ENCODE peak calls at places on chromosomes 13 and 19, in nine cellular contexts. G is skeletal muscle cell; Y is stomach; M is neural crest cell; Z is stimulated activated CD8-positive, alpha-beta memory T cell treated with anti-CD3 and anti-CD28 coated beads, Interleukin-4, amount 100 ng/mL, for 24 hours; T is ELR; D is endodermal cell; R is activated naive CD8-positive, alpha-beta T cell treated with anti-CD3 and anti-CD28 coated beads, Interleukin-2, amount 50 U/mL, for 24 hours; N is endothelial cell. E is an unnamed sample.

GRCh38 chr19:40390084-40390742 is at the start of gene HIPK4:
- DNase-seq in G (no peak), Y (no peak), M (no peak), Z (no peak), T (no peak), D (no peak), R (no peak), N (no peak), E (no peak)

GRCh38 chr13:72458701-72459100 is 268.7 kb downstream of the MZT1 start:
- DNase-seq in G (peak), Y (no peak), M (no peak), Z (no peak), T (peak), D (no peak), R (no peak), N (no peak), E (no peak)

GRCh38 chr13:42999491-42999890 is 7.5 kb upstream of the EPSTI1 start:
- DNase-seq in G (no peak), Y (no peak), M (no peak), Z (no peak), T (no peak), D (no peak), R (no peak), N (no peak), E (no peak)

GRCh38 chr19:40633207-40633606 is 32.0 kb downstream of the LTBP4 start:
- DNase-seq in G (no peak), Y (no peak), M (no peak), Z (no peak), T (peak), D (no peak), R (no peak), N (no peak), E (no peak)

GRCh38 chr13:29774830-29775229 is 75.6 kb downstream of the UBL3 start:
- DNase-seq in G (no peak), Y (no peak), M (no peak), Z (no peak), T (no peak), D (no peak), R (no peak), N (no peak), E (no peak)

GRCh38 chr13:111152836-111153235 is 37.7 kb downstream of the ARHGEF7 start:
- DNase-seq in G (no peak), Y (no peak), M (no peak), Z (no peak), T (peak), D (no peak), R (no peak), N (no peak), E (no peak)

GRCh38 chr19:1947651-1948209 is 6.8 kb downstream of the CSNK1G2 start:
- DNase-seq in G (no peak), Y (no peak), M (no peak), Z (no peak), T (peak), D (no peak), R (no peak), N (no peak), E (no peak)

GRCh38 chr19:39765091-39766076 is 13.3 kb upstream of the LEUTX start:
- DNase-seq in G (peak), Y (peak), M (peak), Z (peak), T (peak), D (peak), R (peak), N (peak), E (peak)

GRCh38 chr19:6236310-6237291 is 43.2 kb downstream of the MLLT1 start:
- DNase-seq in G (no peak), Y (peak), M (no peak), Z (no peak), T (no peak), D (no peak), R (no peak), N (no peak), E (no peak)

GRCh38 chr19:15911599-15912237 is 13.8 kb upstream of the CYP4F2 start:
- DNase-seq in G (no peak), Y (peak), M (no peak), Z (no peak), T (no peak), D (no peak), R (no peak), N (no peak), E (no peak)

GRCh38 chr13:36888645-36889044 is 31.4 kb downstream of the SMAD9 start:
- DNase-seq in G (no peak), Y (no peak), M (no peak), Z (no peak), T (no peak), D (no peak), R (no peak), N (no peak), E (no peak)

GRCh38 chr13:104105418-104106355 is 1039.5 kb upstream of the SLC10A2 start:
- DNase-seq in G (no peak), Y (no peak), M (no peak), Z (no peak), T (no peak), D (no peak), R (no peak), N (no peak), E (no peak)

GRCh38 chr13:113397606-113398425 is 33.9 kb upstream of the GRTP1 start:
- DNase-seq in G (no peak), Y (no peak), M (no peak), Z (no peak), T (no peak), D (peak), R (no peak), N (no peak), E (peak)

GRCh38 chr19:46902402-46902766 is 41.6 kb downstream of the ARHGAP35 start:
- DNase-seq in G (no peak), Y (peak), M (no peak), Z (no peak), T (peak), D (peak), R (no peak), N (no peak), E (no peak)

GRCh38 chr19:28023064-28023463 is 1189.9 kb downstream of the UQCRFS1 start:
- DNase-seq in G (no peak), Y (no peak), M (no peak), Z (no peak), T (no peak), D (no peak), R (no peak), N (no peak), E (no peak)

GRCh38 chr19:4539697-4540581 is at the start of gene LRG1:
- DNase-seq in G (no peak), Y (peak), M (no peak), Z (no peak), T (no peak), D (peak), R (peak), N (no peak), E (no peak)

GRCh38 chr13:110062777-110063442 is 244.0 kb downstream of the COL4A1 start:
- DNase-seq in G (no peak), Y (no peak), M (no peak), Z (no peak), T (no peak), D (no peak), R (no peak), N (no peak), E (no peak)

GRCh38 chr19:49640113-49640898 is at the start of gene RRAS:
- DNase-seq in G (peak), Y (peak), M (peak), Z (peak), T (peak), D (peak), R (peak), N (peak), E (peak)

GRCh38 chr13:33355470-33355869 is 69.9 kb upstream of the STARD13 start:
- DNase-seq in G (peak), Y (no peak), M (no peak), Z (no peak), T (no peak), D (no peak), R (no peak), N (no peak), E (no peak)

GRCh38 chr13:98443800-98444325 is 133.0 kb downstream of the STK24 start:
- DNase-seq in G (no peak), Y (no peak), M (no peak), Z (no peak), T (no peak), D (no peak), R (no peak), N (no peak), E (no peak)

GRCh38 chr13:44710576-44710975 is 134.4 kb upstream of the TSC22D1 start:
- DNase-seq in G (peak), Y (no peak), M (no peak), Z (peak), T (peak), D (no peak), R (peak), N (no peak), E (no peak)

GRCh38 chr13:25253702-25254101 is 33.6 kb downstream of the MTMR6 start:
- DNase-seq in G (no peak), Y (no peak), M (no peak), Z (no peak), T (no peak), D (no peak), R (no peak), N (no peak), E (no peak)

GRCh38 chr13:74305876-74306275 is 171.7 kb upstream of the KLF12 start:
- DNase-seq in G (no peak), Y (no peak), M (no peak), Z (no peak), T (no peak), D (peak), R (no peak), N (no peak), E (no peak)

GRCh38 chr19:35935911-35936737 is at the start of gene LRFN3:
- DNase-seq in G (peak), Y (peak), M (peak), Z (peak), T (peak), D (peak), R (peak), N (peak), E (peak)

GRCh38 chr13:113995051-113995601 is 21.2 kb upstream of the C13orf46 start:
- DNase-seq in G (no peak), Y (no peak), M (no peak), Z (no peak), T (no peak), D (no peak), R (no peak), N (no peak), E (no peak)